ENCODE peak calls at places on chromosome 9, in seven cellular contexts. Y, X, F, L, C, N and K are unnamed samples.
A peak's percentile ranks its signal among the peaks of the same experiment; 100 is the strongest.

GRCh38 chr9:81759680-81760215 is 70.4 kb upstream of the TLE1 start:
- DNase-seq in Y (no peak), X (no peak), F (peak; percentile 96), L (no peak), C (peak; percentile 100), N (no peak), K (peak; percentile 98)

GRCh38 chr9:15333376-15333881 is 26.4 kb upstream of the TTC39B start:
- DNase-seq in Y (no peak), X (no peak), F (no peak), L (no peak), C (no peak), N (peak; percentile 69), K (no peak)

GRCh38 chr9:15641301-15641700 is 88.5 kb downstream of the CCDC171 start:
- DNase-seq in Y (no peak), X (no peak), F (no peak), L (no peak), C (no peak), N (no peak), K (no peak)

GRCh38 chr9:93154293-93154903 is 20.3 kb upstream of the NINJ1 start:
- DNase-seq in Y (no peak), X (no peak), F (no peak), L (peak; percentile 20), C (no peak), N (no peak), K (no peak)

GRCh38 chr9:123642291-123643278 is 286.6 kb downstream of the CRB2 start:
- DNase-seq in Y (peak; percentile 52), X (peak; percentile 8), F (no peak), L (peak; percentile 98), C (peak; percentile 68), N (no peak), K (no peak)

GRCh38 chr9:3502560-3503398 is 23.0 kb downstream of the RFX3 start:
- DNase-seq in Y (peak; percentile 39), X (no peak), F (peak; percentile 23), L (no peak), C (peak; percentile 69), N (no peak), K (no peak)

GRCh38 chr9:5052858-5053257 is 67.8 kb downstream of the JAK2 start:
- DNase-seq in Y (no peak), X (no peak), F (peak; percentile 31), L (no peak), C (peak; percentile 22), N (no peak), K (peak; percentile 6)

GRCh38 chr9:126248680-126249079 is 77.9 kb upstream of the MVB12B start:
- DNase-seq in Y (no peak), X (no peak), F (peak; percentile 89), L (no peak), C (peak; percentile 93), N (no peak), K (peak; percentile 36)

GRCh38 chr9:135939351-135940265 is 21.6 kb downstream of the UBAC1 start:
- DNase-seq in Y (no peak), X (no peak), F (no peak), L (no peak), C (no peak), N (no peak), K (no peak)

GRCh38 chr9:133054966-133055365 is 6.8 kb upstream of the CEL start:
- DNase-seq in Y (no peak), X (no peak), F (no peak), L (no peak), C (peak; percentile 41), N (no peak), K (no peak)

GRCh38 chr9:106583751-106584150 is 279.2 kb upstream of the ZNF462 start:
- DNase-seq in Y (no peak), X (no peak), F (no peak), L (no peak), C (no peak), N (no peak), K (no peak)

GRCh38 chr9:119164716-119165115 is 204.5 kb downstream of the BRINP1 start:
- DNase-seq in Y (no peak), X (no peak), F (no peak), L (peak; percentile 24), C (no peak), N (no peak), K (no peak)

GRCh38 chr9:68513981-68514380 is 26.7 kb downstream of the TMEM252 start:
- DNase-seq in Y (no peak), X (no peak), F (no peak), L (no peak), C (no peak), N (no peak), K (no peak)